ENCODE peak calls at places on chromosomes 16 and 17, in seven cellular contexts. Q, T, V, N, H, P and D are unnamed samples.

GRCh38 chr17:21357281-21357680 is 18.9 kb upstream of the KCNJ12 start:
- DNase-seq in Q (no peak), P (no peak), N (no peak), V (no peak), H (no peak), T (no peak), D (no peak)

GRCh38 chr17:57584050-57584551 is 161.0 kb downstream of the CCDC182 start:
- DNase-seq in T (no peak), N (no peak), H (no peak), V (no peak), Q (no peak), P (no peak), D (no peak)

GRCh38 chr17:7855643-7856080 is 796 bp downstream of the TMEM88 start:
- DNase-seq in P (no peak), V (no peak), H (no peak), T (no peak), N (no peak), Q (no peak), D (no peak)

GRCh38 chr17:42329025-42329976 is 41.0 kb downstream of the STAT5A start:
- DNase-seq in H (no peak), V (peak), P (no peak), N (no peak), T (peak), Q (no peak), D (peak)

GRCh38 chr17:7552621-7553051 is 3.8 kb downstream of the TNFSF12 start:
- DNase-seq in V (no peak), H (no peak), Q (no peak), P (peak), N (no peak), T (no peak), D (no peak)

GRCh38 chr16:84543931-84544776 is 39.7 kb upstream of the MEAK7 start:
- DNase-seq in T (no peak), Q (no peak), V (no peak), P (no peak), H (no peak), N (peak), D (peak)

GRCh38 chr17:50110591-50111349 is 15.6 kb downstream of the PDK2 start:
- DNase-seq in N (no peak), P (no peak), Q (no peak), V (no peak), H (no peak), T (no peak), D (peak)

GRCh38 chr16:81551141-81551808 is 106.7 kb downstream of the CMIP start:
- DNase-seq in P (no peak), N (no peak), H (no peak), T (peak), Q (no peak), V (peak), D (peak)

GRCh38 chr17:71188811-71189492 is 931.9 kb upstream of the SOX9 start:
- DNase-seq in V (peak), Q (no peak), P (no peak), H (no peak), T (peak), N (no peak), D (no peak)

GRCh38 chr17:40452074-40452787 is 9.0 kb downstream of the IGFBP4 start:
- DNase-seq in H (no peak), T (no peak), P (no peak), V (no peak), Q (no peak), N (no peak), D (peak)

GRCh38 chr16:88499314-88499713 is 46.2 kb downstream of the ZFPM1 start:
- DNase-seq in T (no peak), H (no peak), Q (no peak), P (no peak), N (no peak), V (no peak), D (no peak)

GRCh38 chr16:28218109-28218508 is 6.3 kb upstream of the XPO6 start:
- DNase-seq in P (peak), V (peak), H (no peak), N (no peak), Q (peak), T (peak), D (peak)

GRCh38 chr17:78316867-78317816 is 42.7 kb downstream of the SOCS3 start:
- DNase-seq in N (no peak), Q (no peak), H (no peak), P (no peak), T (no peak), V (peak), D (no peak)

GRCh38 chr17:33435716-33436301 is 142.7 kb upstream of the ASIC2 start:
- DNase-seq in T (no peak), H (no peak), N (no peak), V (no peak), Q (no peak), P (no peak), D (no peak)

GRCh38 chr17:77392376-77393273 is 251.9 kb downstream of the SEC14L1 start:
- DNase-seq in Q (no peak), P (no peak), V (peak), N (no peak), T (no peak), H (no peak), D (peak)

GRCh38 chr17:50100480-50100883 is 5.3 kb downstream of the PDK2 start:
- DNase-seq in H (no peak), Q (no peak), V (no peak), P (no peak), N (no peak), T (no peak), D (no peak)

GRCh38 chr17:12254460-12254859 is 233.8 kb downstream of the MAP2K4 start:
- DNase-seq in Q (no peak), N (no peak), T (no peak), V (no peak), H (no peak), P (peak), D (no peak)

GRCh38 chr17:77450742-77451270 is 310.0 kb downstream of the SEC14L1 start:
- DNase-seq in N (no peak), P (no peak), T (no peak), V (no peak), H (no peak), Q (no peak), D (no peak)

GRCh38 chr17:78785011-78785662 is 3.1 kb upstream of the CYTH1 start:
- DNase-seq in V (no peak), T (no peak), N (no peak), P (no peak), Q (no peak), H (no peak), D (no peak)

GRCh38 chr17:11002417-11002816 is 164.5 kb upstream of the PIRT start:
- DNase-seq in P (no peak), V (no peak), Q (no peak), T (no peak), N (no peak), H (no peak), D (no peak)

GRCh38 chr16:21590287-21590686 is 9.1 kb upstream of the METTL9 start:
- DNase-seq in Q (no peak), V (no peak), P (no peak), H (no peak), N (no peak), T (no peak), D (no peak)

GRCh38 chr17:6502142-6502541 is 54.2 kb downstream of the PITPNM3 start:
- DNase-seq in H (no peak), V (no peak), P (no peak), T (no peak), Q (no peak), N (no peak), D (no peak)

GRCh38 chr17:29760771-29761682 is 138.3 kb upstream of the CORO6 start:
- DNase-seq in H (peak), V (peak), N (no peak), Q (peak), T (peak), P (peak), D (peak)